ENCODE peak calls at places on chromosomes 13 and 19, in six cellular contexts. Z, P, J, C, O and T are unnamed samples.

GRCh38 chr19:18282788-18283141 is 1.3 kb upstream of the JUND start:
- DNase-seq in Z (peak), P (no peak), J (no peak), C (no peak), O (no peak), T (no peak)

GRCh38 chr19:40721140-40721486 is 4.2 kb downstream of the ITPKC start:
- DNase-seq in Z (no peak), P (no peak), J (no peak), C (no peak), O (no peak), T (no peak)

GRCh38 chr19:18438331-18439024 is 545 bp upstream of the ISYNA1 start:
- DNase-seq in Z (peak), P (peak), J (no peak), C (peak), O (no peak), T (no peak)

GRCh38 chr13:26460652-26461051 is 96.8 kb upstream of the WASF3 start:
- DNase-seq in Z (no peak), P (no peak), J (no peak), C (no peak), O (no peak), T (no peak)

GRCh38 chr13:34070006-34070405 is 252.1 kb downstream of the RFC3 start:
- DNase-seq in Z (no peak), P (no peak), J (no peak), C (no peak), O (no peak), T (no peak)

GRCh38 chr13:39952244-39953233 is 297.1 kb downstream of the COG6 start:
- DNase-seq in Z (no peak), P (no peak), J (no peak), C (peak), O (no peak), T (no peak)

GRCh38 chr13:28401303-28402056 is 93.4 kb downstream of the FLT1 start:
- DNase-seq in Z (no peak), P (no peak), J (no peak), C (no peak), O (peak), T (no peak)

GRCh38 chr13:95044452-95045205 is 256.6 kb downstream of the ABCC4 start:
- DNase-seq in Z (peak), P (no peak), J (no peak), C (no peak), O (no peak), T (no peak)

GRCh38 chr13:31930490-31930889 is 101.1 kb upstream of the FRY start:
- DNase-seq in Z (no peak), P (no peak), J (no peak), C (no peak), O (no peak), T (no peak)

GRCh38 chr13:20475927-20476691 is 49.5 kb downstream of the CRYL1 start:
- DNase-seq in Z (no peak), P (no peak), J (no peak), C (no peak), O (peak), T (no peak)

GRCh38 chr13:75395056-75395455 is 86.9 kb downstream of the TBC1D4 start:
- DNase-seq in Z (no peak), P (no peak), J (no peak), C (no peak), O (no peak), T (no peak)

GRCh38 chr19:35068941-35069634 is 27.6 kb downstream of the HPN start:
- DNase-seq in Z (no peak), P (no peak), J (no peak), C (no peak), O (no peak), T (no peak)

GRCh38 chr13:110014719-110015118 is 228.3 kb upstream of the IRS2 start:
- DNase-seq in Z (no peak), P (no peak), J (no peak), C (no peak), O (no peak), T (no peak)

GRCh38 chr13:111004444-111004843 is 89.6 kb upstream of the ANKRD10 start:
- DNase-seq in Z (no peak), P (no peak), J (no peak), C (no peak), O (no peak), T (no peak)

GRCh38 chr19:17505218-17505617 is 6.2 kb upstream of the PGLS start:
- DNase-seq in Z (no peak), P (no peak), J (no peak), C (no peak), O (no peak), T (no peak)

DNA sequence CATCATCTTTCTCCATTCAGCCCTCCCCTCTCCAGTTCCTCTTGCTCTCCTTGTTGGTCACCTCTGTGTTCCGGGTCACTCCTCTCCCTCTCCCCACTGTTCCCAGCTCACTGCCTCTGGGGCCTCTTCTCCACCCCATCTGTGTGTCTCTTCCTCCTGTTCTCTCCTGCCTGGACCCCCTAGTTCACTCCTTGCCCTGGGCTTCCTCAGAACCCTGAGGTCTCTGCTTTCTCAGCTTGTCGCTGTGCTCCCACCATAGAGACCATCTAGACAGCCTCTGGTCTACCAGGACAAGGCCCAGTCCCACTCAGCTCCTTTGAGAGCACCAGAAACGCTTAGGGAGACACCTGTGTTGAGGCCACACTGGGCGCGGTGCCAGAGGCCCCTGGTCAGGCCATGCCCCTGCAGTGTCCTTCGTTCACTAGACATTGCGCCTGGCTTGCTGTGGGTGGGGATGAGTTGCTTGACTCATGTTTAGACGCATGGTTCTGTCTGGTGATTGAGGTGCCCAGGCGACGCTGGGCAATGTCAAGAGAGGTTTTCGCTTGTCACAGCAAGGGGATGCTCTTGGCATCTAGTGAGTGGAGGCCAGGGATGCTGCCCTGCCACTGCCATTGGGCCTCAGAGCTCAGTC is 4.8 kb downstream of the LENG9 start:
- DNase-seq in Z (no peak), P (no peak), J (no peak), C (peak), O (no peak), T (no peak)
- TF ChIP-seq ZNF274 in Z (no peak), P (no peak), J (no peak), C (no peak), O (no peak), T (no peak)

GRCh38 chr19:49646586-49646985 is 4.6 kb downstream of the SCAF1 start:
- DNase-seq in Z (no peak), P (no peak), J (no peak), C (no peak), O (no peak), T (no peak)
- TF ChIP-seq ZNF274 in Z (no peak), P (no peak), J (no peak), C (no peak), O (no peak), T (no peak)

GRCh38 chr19:29766100-29766499 is 45.7 kb upstream of the CCNE1 start:
- DNase-seq in Z (no peak), P (no peak), J (no peak), C (no peak), O (no peak), T (no peak)
- TF ChIP-seq ZNF274 in Z (no peak), P (no peak), J (no peak), C (no peak), O (no peak), T (no peak)

GRCh38 chr19:50387868-50388245 is 3.7 kb downstream of the POLD1 start:
- DNase-seq in Z (no peak), P (no peak), J (no peak), C (no peak), O (no peak), T (no peak)

GRCh38 chr19:50384685-50385535 is 763 bp downstream of the POLD1 start:
- DNase-seq in Z (no peak), P (no peak), J (no peak), C (no peak), O (no peak), T (no peak)

GRCh38 chr19:50383852-50384684 is at the start of gene POLD1:
- DNase-seq in Z (peak), P (peak), J (peak), C (peak), O (peak), T (peak)

GRCh38 chr19:50383307-50383851 is 768 bp upstream of the POLD1 start:
- DNase-seq in Z (no peak), P (no peak), J (no peak), C (no peak), O (no peak), T (no peak)

GRCh38 chr19:50387176-50387867 is 3.2 kb downstream of the POLD1 start:
- DNase-seq in Z (no peak), P (no peak), J (no peak), C (no peak), O (no peak), T (no peak)
- TF ChIP-seq ZNF274 in Z (no peak), P (no peak), J (no peak), C (no peak), O (no peak), T (no peak)

DNA sequence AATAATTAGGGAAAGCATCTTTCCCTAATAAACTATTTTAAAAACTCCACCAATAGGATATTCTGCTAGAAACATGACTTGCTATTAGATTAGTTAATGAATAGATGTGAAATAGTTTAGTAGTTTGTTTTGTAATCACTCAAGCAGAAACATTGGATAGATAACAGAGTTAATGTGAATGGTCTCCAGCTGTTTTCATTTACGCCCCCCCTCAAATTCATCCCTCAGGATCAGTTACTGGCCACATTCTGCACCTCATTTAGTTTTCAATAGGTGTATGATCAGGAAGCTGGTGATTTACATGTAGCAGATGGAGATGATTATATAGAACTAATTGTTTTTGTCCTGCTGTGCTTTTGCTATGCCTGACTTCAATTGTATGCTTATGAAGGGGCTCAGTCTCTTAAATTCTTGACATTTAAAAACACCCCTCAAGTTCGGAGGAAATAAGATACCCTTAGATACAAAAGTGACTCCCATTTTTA is 759.0 kb downstream of the SLITRK6 start:
- DNase-seq in Z (no peak), P (no peak), J (no peak), C (no peak), O (no peak), T (no peak)
- TF ChIP-seq ZNF274 in Z (no peak), P (no peak), J (no peak), C (no peak), O (no peak), T (no peak)

GRCh38 chr19:3075605-3076431 is 13.5 kb upstream of the TLE5 start:
- DNase-seq in Z (no peak), P (peak), J (no peak), C (peak), O (no peak), T (no peak)
- TF ChIP-seq ZNF274 in Z (no peak), P (no peak), J (no peak), C (no peak), O (no peak), T (no peak)